ENCODE peak calls at places on chromosome 15, in five cellular contexts. A is HAP-1, O is thyroid gland, V is adrenal gland, G is IMR-90. Y is an unnamed sample. For H3K4me1, the result is how much of the 10 kb centered on the place peaks cover.

GRCh38 chr15:45499426-45499825 is 23.1 kb downstream of the SLC30A4 start:
- DNase-seq in A (no peak), O (no peak), V (no peak), G (no peak), Y (no peak)

GRCh38 chr15:61034793-61035710 is 194.1 kb downstream of the RORA start:
- DNase-seq in A (no peak), O (no peak), V (no peak), G (peak), Y (no peak)

GRCh38 chr15:38578626-38579025 is 14.0 kb upstream of the RASGRP1 start:
- DNase-seq in A (no peak), O (no peak), V (no peak), G (no peak), Y (no peak)

GRCh38 chr15:33068007-33068441 is 126.5 kb downstream of the FMN1 start:
- DNase-seq in A (no peak), O (peak), V (peak), G (no peak), Y (peak)

GRCh38 chr15:96327155-96327741 is 3.3 kb upstream of the NR2F2 start:
- DNase-seq in A (peak), O (peak), V (peak), G (peak), Y (peak)

GRCh38 chr15:94324835-94325767 is 93.7 kb downstream of the MCTP2 start:
- DNase-seq in A (no peak), O (no peak), V (no peak), G (no peak), Y (no peak)

GRCh38 chr15:98914626-98915025 is 93.0 kb downstream of the PGPEP1L start:
- DNase-seq in A (no peak), O (peak), V (no peak), G (peak), Y (no peak)

GRCh38 chr15:52288051-52288942 is 7.3 kb downstream of the MYO5C start:
- DNase-seq in A (no peak), O (peak), V (no peak), G (peak), Y (peak)

DNA sequence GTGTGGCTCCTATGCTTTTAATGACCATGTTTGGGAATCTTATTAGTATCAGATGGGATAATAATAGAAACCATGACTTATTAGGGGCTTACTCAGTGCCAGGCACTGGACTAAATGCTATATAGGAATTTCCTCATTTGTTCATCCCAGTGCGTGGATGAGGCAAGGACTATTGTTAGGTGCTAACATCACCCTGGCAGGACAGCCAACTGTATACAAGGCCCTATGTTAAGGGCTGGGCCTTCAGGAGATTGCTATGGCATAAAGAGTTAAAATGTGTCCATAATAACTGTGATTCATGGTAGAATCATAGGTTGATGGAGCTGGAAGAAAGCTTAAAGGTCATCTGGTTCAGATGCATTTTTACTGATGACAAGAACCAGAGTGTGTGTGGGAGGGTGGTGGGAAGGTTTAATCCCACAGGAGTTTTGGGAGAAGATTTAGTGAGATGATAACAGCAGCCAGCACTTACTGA is 4.7 kb upstream of the FEM1B start:
- DNase-seq in A (no peak), O (no peak), V (no peak), G (peak), Y (no peak)
- H3K4me1 ChIP-seq in A (under half), O (under half), V (under half), G (under half), Y (under half)

GRCh38 chr15:70762469-70763119 is 764 bp downstream of the UACA start:
- DNase-seq in A (no peak), O (peak), V (peak), G (peak), Y (peak)
- H3K4me1 ChIP-seq in A (under half), O (under half), V (under half), G (under half), Y (under half)

DNA sequence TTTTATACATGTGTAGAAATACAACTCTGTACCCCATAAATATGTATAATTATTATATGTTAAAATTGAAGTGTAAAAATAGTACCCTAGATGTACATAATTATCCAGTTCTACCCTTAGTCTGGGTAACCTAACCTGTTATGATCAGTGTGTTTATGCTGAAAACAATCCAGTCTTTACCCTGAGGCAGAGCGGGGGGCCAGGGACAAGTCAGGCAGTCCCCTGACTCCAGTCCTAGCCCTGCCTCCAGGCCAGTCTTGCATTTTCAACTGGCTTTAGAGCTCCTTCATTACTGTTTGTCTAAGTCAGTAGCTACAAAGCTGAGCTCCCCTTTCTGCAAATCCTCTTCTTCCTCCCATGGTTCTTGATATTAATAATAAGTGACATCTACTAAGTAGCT is 3.1 kb downstream of the MESD start:
- DNase-seq in A (no peak), O (no peak), V (no peak), G (no peak), Y (no peak)
- H3K4me1 ChIP-seq in A (under half), O (under half), V (under half), G (under half), Y (under half)

GRCh38 chr15:39628821-39629220 is 47.9 kb downstream of the THBS1 start:
- DNase-seq in A (no peak), O (no peak), V (no peak), G (peak), Y (no peak)
- H3K4me1 ChIP-seq in A (under half), O (under half), V (under half), G (under half), Y (under half)

GRCh38 chr15:67106764-67107013 is 41.3 kb downstream of the SMAD3 start:
- DNase-seq in A (no peak), O (no peak), V (no peak), G (no peak), Y (no peak)
- H3K4me1 ChIP-seq in A (under half), O (half or more), V (under half), G (half or more), Y (under half)

GRCh38 chr15:77630064-77630463 is 2.6 kb downstream of the LINGO1 start:
- DNase-seq in A (no peak), O (no peak), V (no peak), G (no peak), Y (no peak)
- H3K4me1 ChIP-seq in A (under half), O (under half), V (under half), G (under half), Y (under half)

GRCh38 chr15:65072027-65072426 is 4.2 kb upstream of the RASL12 start:
- DNase-seq in A (no peak), O (no peak), V (peak), G (peak), Y (no peak)
- H3K4me1 ChIP-seq in A (under half), O (under half), V (under half), G (under half), Y (under half)

DNA sequence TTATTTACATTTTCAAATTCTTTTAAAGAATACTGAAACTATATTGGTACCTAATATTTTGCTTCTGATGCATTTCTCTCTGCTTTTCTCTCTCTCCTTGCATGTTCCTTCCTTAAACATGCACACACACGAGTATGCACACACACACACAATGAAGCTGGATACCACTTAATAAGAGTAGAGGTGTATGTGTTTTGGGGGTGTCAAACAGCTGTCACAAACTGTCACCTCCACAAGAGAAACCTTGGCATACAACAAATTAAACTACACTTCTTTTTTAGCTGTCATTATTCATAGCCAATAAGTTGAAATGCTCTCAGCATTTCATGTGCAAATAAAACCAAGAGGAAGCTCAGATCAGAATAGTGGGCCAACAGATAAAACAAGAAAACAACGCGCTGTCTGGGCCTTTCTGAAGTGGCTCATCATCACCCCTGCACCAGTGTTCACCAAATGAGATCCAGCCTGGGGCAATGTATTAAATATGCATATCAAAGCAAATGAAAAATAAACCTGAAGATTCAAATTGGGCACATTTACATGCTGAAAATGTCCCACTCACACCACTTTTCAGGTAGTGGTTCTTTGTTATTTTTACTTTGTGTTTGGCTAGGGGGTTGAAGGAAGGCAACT is 9.7 kb downstream of the MEIS2 start:
- DNase-seq in A (no peak), O (no peak), V (no peak), G (no peak), Y (no peak)
- H3K4me1 ChIP-seq in A (under half), O (under half), V (under half), G (under half), Y (under half)

GRCh38 chr15:31330111-31330785 is 3.6 kb downstream of the KLF13 start:
- DNase-seq in A (no peak), O (no peak), V (no peak), G (no peak), Y (peak)

GRCh38 chr15:31328425-31328998 is 1.9 kb downstream of the KLF13 start:
- DNase-seq in A (no peak), O (peak), V (no peak), G (peak), Y (no peak)

GRCh38 chr15:31327674-31328424 is 1.2 kb downstream of the KLF13 start:
- DNase-seq in A (peak), O (peak), V (no peak), G (peak), Y (peak)

GRCh38 chr15:31329640-31330010 is 3.0 kb downstream of the KLF13 start:
- DNase-seq in A (no peak), O (no peak), V (no peak), G (no peak), Y (no peak)

GRCh38 chr15:31328999-31329639 is 2.5 kb downstream of the KLF13 start:
- DNase-seq in A (no peak), O (peak), V (no peak), G (no peak), Y (no peak)
- H3K4me1 ChIP-seq in A (under half), O (half or more), V (under half), G (under half), Y (under half)